ENCODE peak calls at places on chromosomes 7 and 10, in ten cellular contexts. T is adrenal gland, P is H9, X is cardiac fibroblast, A is foreskin fibroblast, I is uterus, R is HCT116, M is endodermal cell, J is HFFc6, N is cardiac muscle cell. S is an unnamed sample.
A peak's percentile ranks its signal among the peaks of the same experiment; 100 is the strongest.

GRCh38 chr10:96352027-96352426 is 6.8 kb downstream of the OPALIN start:
- DNase-seq in T (no peak), P (no peak), X (no peak), A (no peak), I (no peak), R (no peak), M (no peak), J (no peak), N (no peak), S (no peak)

GRCh38 chr7:30750574-30751256 is 1.2 kb upstream of the INMT start:
- DNase-seq in T (peak; percentile 73), P (no peak), X (peak; percentile 82), A (peak; percentile 99), I (peak; percentile 54), R (no peak), M (peak; percentile 38), J (peak; percentile 72), N (no peak), S (no peak)

GRCh38 chr7:130948913-130949312 is 214.9 kb upstream of the KLF14 start:
- DNase-seq in T (no peak), P (no peak), X (no peak), A (no peak), I (no peak), R (no peak), M (no peak), J (no peak), N (no peak), S (no peak)

GRCh38 chr7:66699998-66700397 is 40.5 kb upstream of the RABGEF1 start:
- DNase-seq in T (peak; percentile 73), P (no peak), X (no peak), A (no peak), I (peak; percentile 61), R (no peak), M (peak; percentile 49), J (no peak), N (no peak), S (no peak)

GRCh38 chr10:15141136-15142067 is 27.1 kb downstream of the NMT2 start:
- DNase-seq in T (peak; percentile 20), P (no peak), X (peak; percentile 36), A (no peak), I (no peak), R (no peak), M (no peak), J (no peak), N (no peak), S (no peak)

GRCh38 chr7:20778063-20778721 is 8.5 kb downstream of the SP8 start:
- DNase-seq in T (no peak), P (peak; percentile 83), X (no peak), A (no peak), I (no peak), R (no peak), M (peak; percentile 95), J (no peak), N (peak; percentile 86), S (peak; percentile 64)

GRCh38 chr10:50788951-50789904 is 49.5 kb downstream of the ASAH2B start:
- DNase-seq in T (no peak), P (no peak), X (peak; percentile 69), A (peak; percentile 14), I (no peak), R (peak; percentile 51), M (no peak), J (peak; percentile 41), N (peak; percentile 18), S (no peak)

GRCh38 chr7:128408709-128409434 is 910 bp downstream of the IMPDH1 start:
- DNase-seq in T (no peak), P (no peak), X (no peak), A (no peak), I (peak; percentile 61), R (no peak), M (peak; percentile 70), J (no peak), N (no peak), S (peak; percentile 97)

GRCh38 chr10:1151071-1152033 is 95.2 kb downstream of the WDR37 start:
- DNase-seq in T (peak; percentile 30), P (no peak), X (peak; percentile 12), A (no peak), I (no peak), R (no peak), M (no peak), J (no peak), N (no peak), S (no peak)

GRCh38 chr10:12875100-12875499 is 126.4 kb downstream of the CCDC3 start:
- DNase-seq in T (peak; percentile 59), P (no peak), X (no peak), A (no peak), I (peak; percentile 20), R (no peak), M (no peak), J (no peak), N (no peak), S (no peak)

GRCh38 chr10:69789164-69789576 is 12.5 kb upstream of the COL13A1 start:
- DNase-seq in T (no peak), P (no peak), X (peak; percentile 20), A (no peak), I (no peak), R (no peak), M (peak; percentile 67), J (no peak), N (no peak), S (no peak)
- TF ChIP-seq CTCF in T (peak; percentile 43), P (peak; percentile 91), X (peak; percentile 90), A (peak; percentile 85), I (peak; percentile 17), R (peak; percentile 97), M (peak; percentile 92), J (peak; percentile 93), N (peak; percentile 90), S (peak; percentile 81)

GRCh38 chr10:93091960-93092359 is 18.3 kb downstream of the CYP26A1 start:
- DNase-seq in T (peak; percentile 3), P (no peak), X (no peak), A (no peak), I (no peak), R (no peak), M (no peak), J (no peak), N (no peak), S (no peak)

GRCh38 chr10:93097386-93097785 is 23.7 kb downstream of the CYP26A1 start:
- DNase-seq in T (peak; percentile 37), P (no peak), X (no peak), A (no peak), I (no peak), R (no peak), M (peak; percentile 72), J (no peak), N (no peak), S (no peak)

GRCh38 chr10:93096901-93097300 is 23.2 kb downstream of the CYP26A1 start:
- DNase-seq in T (peak; percentile 5), P (no peak), X (no peak), A (no peak), I (no peak), R (no peak), M (no peak), J (no peak), N (no peak), S (no peak)

GRCh38 chr10:93098816-93099215 is 25.1 kb downstream of the CYP26A1 start:
- DNase-seq in T (peak; percentile 1), P (no peak), X (no peak), A (no peak), I (no peak), R (no peak), M (no peak), J (no peak), N (no peak), S (no peak)

GRCh38 chr10:93095225-93095624 is 21.5 kb downstream of the CYP26A1 start:
- DNase-seq in T (peak; percentile 25), P (no peak), X (no peak), A (no peak), I (no peak), R (no peak), M (peak; percentile 71), J (no peak), N (no peak), S (no peak)
- TF ChIP-seq CTCF in T (no peak), P (peak; percentile 40), X (peak; percentile 11), A (no peak), I (no peak), R (no peak), M (peak; percentile 61), J (no peak), N (no peak), S (peak; percentile 20)

GRCh38 chr10:43255644-43256431 is 11.0 kb downstream of the RASGEF1A start:
- DNase-seq in T (peak; percentile 53), P (peak; percentile 75), X (peak; percentile 24), A (no peak), I (no peak), R (peak; percentile 21), M (peak; percentile 87), J (no peak), N (peak; percentile 47), S (peak; percentile 71)
- TF ChIP-seq CTCF in T (peak; percentile 48), P (peak; percentile 81), X (peak; percentile 56), A (peak; percentile 42), I (no peak), R (peak; percentile 88), M (peak; percentile 83), J (peak; percentile 68), N (peak; percentile 55), S (peak; percentile 84)

DNA sequence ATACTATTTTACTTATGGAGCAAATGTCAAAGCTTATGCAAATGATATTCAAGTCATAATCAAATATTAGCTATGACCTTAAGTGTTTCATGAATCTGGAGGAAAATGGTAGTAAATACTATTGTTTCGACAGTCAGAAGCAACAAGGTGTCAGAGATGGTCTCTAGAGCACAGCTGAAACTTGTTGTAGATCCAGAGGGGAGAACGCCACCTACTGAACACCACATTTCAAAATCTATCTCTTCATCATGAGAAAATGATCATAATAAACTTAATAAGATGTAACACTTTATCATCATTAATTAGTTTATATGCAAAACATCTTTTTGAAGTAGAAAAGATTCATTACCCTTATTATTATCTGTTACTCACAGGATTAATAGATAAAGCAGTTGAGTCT is 418.7 kb downstream of the GATA3 start:
- DNase-seq in T (no peak), P (no peak), X (peak; percentile 43), A (no peak), I (no peak), R (no peak), M (no peak), J (no peak), N (no peak), S (no peak)
- TF ChIP-seq CTCF in T (no peak), P (peak; percentile 24), X (peak; percentile 12), A (no peak), I (no peak), R (no peak), M (peak; percentile 39), J (no peak), N (peak; percentile 28), S (no peak)

DNA sequence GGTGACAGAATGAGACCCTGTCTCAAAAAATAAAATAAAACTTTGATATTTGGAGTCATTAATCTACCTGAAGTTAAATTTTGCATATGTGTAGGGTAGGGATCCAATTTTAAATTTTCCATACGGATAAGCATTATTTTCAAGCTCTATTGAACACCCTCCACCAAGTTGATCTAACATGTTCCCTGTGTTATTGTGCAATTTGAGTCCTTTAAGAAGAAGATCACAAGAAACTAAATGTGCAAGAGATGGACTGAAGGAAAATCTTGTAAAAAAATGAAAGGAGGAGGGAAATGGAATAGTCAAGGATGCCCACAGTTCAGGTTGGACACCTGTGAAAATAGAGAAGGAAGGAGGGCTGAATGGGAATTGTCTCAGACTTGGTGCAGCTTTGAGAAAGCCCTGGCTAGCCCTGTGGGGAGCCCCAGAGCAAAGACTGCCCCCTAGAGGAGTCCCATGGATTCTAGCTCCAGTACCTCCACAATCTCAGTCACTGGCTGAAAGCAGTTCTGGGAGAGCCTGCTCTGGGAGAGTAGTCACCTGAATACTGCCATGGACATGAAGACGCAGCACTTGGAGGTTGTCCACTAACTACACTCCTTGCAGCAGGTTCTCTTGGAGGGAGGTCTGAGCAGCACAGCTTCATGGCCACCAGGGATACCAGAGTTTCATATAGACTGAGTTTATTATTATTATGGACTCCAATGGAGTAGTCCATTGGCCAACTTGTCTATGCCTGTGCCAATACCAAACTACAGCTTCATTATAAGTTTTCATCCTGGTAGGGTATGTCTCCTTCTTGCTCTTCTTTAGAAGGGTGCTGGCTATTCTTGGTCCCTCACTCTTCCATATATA is 5.7 kb upstream of the TIAL1 start:
- DNase-seq in T (no peak), P (peak; percentile 62), X (peak; percentile 52), A (no peak), I (no peak), R (peak; percentile 51), M (peak; percentile 77), J (peak; percentile 25), N (peak; percentile 60), S (peak; percentile 67)
- TF ChIP-seq CTCF in T (peak; percentile 42), P (peak; percentile 68), X (peak; percentile 76), A (peak; percentile 64), I (peak; percentile 5), R (peak; percentile 93), M (peak; percentile 74), J (peak; percentile 80), N (peak; percentile 70), S (peak; percentile 90)

S was measured in WERI-Rb-1.